ENCODE peak calls at places on chromosomes 16 and 17, in six cellular contexts. X is astrocyte of the spinal cord; B is activated naive CD8-positive, alpha-beta T cell treated with anti-CD3 and anti-CD28 coated beads, Interleukin-2, amount 50 U/mL, for 24 hours; O is iris pigment epithelial cell; F is lower leg skin; M is NCI-H1105. J is an unnamed sample.

GRCh38 chr16:67884684-67885083 is at the start of gene NRN1L:
- DNase-seq in X (peak), B (no peak), M (peak), F (peak), O (peak), J (peak)

GRCh38 chr17:35314415-35315216 is 58.8 kb downstream of the SLFN11 start:
- DNase-seq in O (no peak), B (no peak), X (peak), F (no peak), M (no peak), J (no peak)

GRCh38 chr17:16945513-16946201 is 26.3 kb downstream of the TNFRSF13B start:
- DNase-seq in B (no peak), X (no peak), O (no peak), M (no peak), F (no peak), J (no peak)

GRCh38 chr17:42518046-42518754 is 17.8 kb upstream of the NAGLU start:
- DNase-seq in B (no peak), X (peak), M (no peak), O (peak), F (peak), J (peak)

GRCh38 chr16:67459858-67460144 is 21.2 kb downstream of the ATP6V0D1 start:
- DNase-seq in O (no peak), X (no peak), B (no peak), F (no peak), M (no peak), J (no peak)

GRCh38 chr17:63997341-63998048 is 656 bp upstream of the PRR29 start:
- DNase-seq in O (no peak), M (no peak), B (no peak), X (no peak), F (no peak), J (no peak)

GRCh38 chr17:40464392-40464855 is 21.2 kb downstream of the IGFBP4 start:
- DNase-seq in M (no peak), B (no peak), X (no peak), O (no peak), F (no peak), J (no peak)

GRCh38 chr17:19470529-19471261 is 59.7 kb downstream of the RNF112 start:
- DNase-seq in M (peak), F (peak), B (no peak), X (no peak), O (peak), J (peak)